ENCODE peak calls at places on chromosomes 7 and 10, in four cellular contexts. D, W, Q and X are unnamed samples.

GRCh38 chr10:92886334-92886961 is 38.1 kb downstream of the EXOC6 start:
- DNase-seq in W (no peak), D (no peak), Q (no peak), X (no peak)

GRCh38 chr10:91590142-91590903 is 42.5 kb downstream of the PPP1R3C start:
- DNase-seq in Q (peak; percentile 79), D (no peak), W (no peak), X (no peak)

GRCh38 chr7:48161407-48162125 is 9.7 kb upstream of the ABCA13 start:
- DNase-seq in Q (no peak), D (no peak), W (no peak), X (no peak)

GRCh38 chr7:3722396-3722846 is 421.4 kb downstream of the SDK1 start:
- DNase-seq in Q (no peak), W (peak; percentile 28), D (no peak), X (no peak)

GRCh38 chr10:87552248-87552914 is 47.7 kb downstream of the MINPP1 start:
- DNase-seq in W (no peak), Q (no peak), D (no peak), X (no peak)

GRCh38 chr10:24721254-24722106 is 2.2 kb downstream of the ARHGAP21 start:
- DNase-seq in D (peak; percentile 48), Q (no peak), W (no peak), X (peak; percentile 59)

GRCh38 chr10:13659887-13660544 is 73.3 kb downstream of the PRPF18 start:
- DNase-seq in D (peak; percentile 61), Q (peak; percentile 65), W (peak; percentile 57), X (peak; percentile 58)

GRCh38 chr10:556971-557370 is 132.5 kb downstream of the DIP2C start:
- DNase-seq in D (no peak), W (no peak), Q (no peak), X (no peak)

GRCh38 chr10:75146780-75147179 is 35.3 kb downstream of the SAMD8 start:
- DNase-seq in D (no peak), W (no peak), Q (no peak), X (no peak)

GRCh38 chr7:50921114-50921513 is 138.4 kb upstream of the GRB10 start:
- DNase-seq in W (no peak), Q (no peak), D (no peak), X (no peak)

GRCh38 chr7:106070567-106071254 is 41.4 kb downstream of the SYPL1 start:
- DNase-seq in D (no peak), W (no peak), Q (peak; percentile 15), X (no peak)

GRCh38 chr7:150962743-150963399 is 15.2 kb downstream of the KCNH2 start:
- DNase-seq in Q (peak; percentile 64), W (peak; percentile 55), D (peak; percentile 52), X (peak; percentile 73)

GRCh38 chr10:128421731-128422130 is 295.5 kb upstream of the MKI67 start:
- DNase-seq in Q (no peak), D (no peak), W (no peak), X (no peak)

GRCh38 chr7:52715701-52716100 is 319.7 kb upstream of the POM121L12 start:
- DNase-seq in Q (no peak), W (no peak), D (no peak), X (no peak)